ENCODE peak calls at places on chromosomes 16 and 17, in ten cellular contexts. One of them, this sample, is unnamed.

GRCh38 chr16:31050280-31051030 is 17.1 kb downstream of the STX4 start:
- DNase-seq in breast epithelium: no peak
- DNase-seq in heart right ventricle: no peak
- DNase-seq in fibroblast of mammary gland: no peak
- DNase-seq in psoas muscle: no peak
- DNase-seq in ovary: no peak
- DNase-seq in kidney: no peak
- DNase-seq in kidney epithelial cell: no peak
- DNase-seq in mucosa of descending colon: no peak
- DNase-seq in HCT116: no peak
- DNase-seq in this sample: no peak

GRCh38 chr17:7589891-7590611 is at the start of gene SOX15:
- DNase-seq in kidney epithelial cell: no peak
- DNase-seq in breast epithelium: no peak
- DNase-seq in heart right ventricle: no peak
- DNase-seq in psoas muscle: no peak
- DNase-seq in HCT116: no peak
- DNase-seq in mucosa of descending colon: no peak
- DNase-seq in fibroblast of mammary gland: no peak
- DNase-seq in ovary: no peak
- DNase-seq in kidney: peak; percentile 81
- DNase-seq in this sample: no peak

GRCh38 chr17:78356163-78356713 is 3.6 kb downstream of the SOCS3 start:
- DNase-seq in kidney: peak; percentile 82
- DNase-seq in mucosa of descending colon: peak; percentile 59
- DNase-seq in fibroblast of mammary gland: peak; percentile 92
- DNase-seq in psoas muscle: no peak
- DNase-seq in HCT116: no peak
- DNase-seq in kidney epithelial cell: no peak
- DNase-seq in heart right ventricle: no peak
- DNase-seq in ovary: no peak
- DNase-seq in breast epithelium: no peak
- DNase-seq in this sample: no peak

GRCh38 chr17:72492941-72493340 is 372.1 kb downstream of the SOX9 start:
- DNase-seq in breast epithelium: no peak
- DNase-seq in kidney epithelial cell: no peak
- DNase-seq in HCT116: no peak
- DNase-seq in psoas muscle: no peak
- DNase-seq in mucosa of descending colon: no peak
- DNase-seq in kidney: no peak
- DNase-seq in heart right ventricle: no peak
- DNase-seq in fibroblast of mammary gland: no peak
- DNase-seq in ovary: no peak
- DNase-seq in this sample: no peak

GRCh38 chr16:17367034-17367433 is 103.7 kb downstream of the XYLT1 start:
- DNase-seq in heart right ventricle: no peak
- DNase-seq in kidney epithelial cell: no peak
- DNase-seq in psoas muscle: no peak
- DNase-seq in fibroblast of mammary gland: no peak
- DNase-seq in mucosa of descending colon: no peak
- DNase-seq in ovary: no peak
- DNase-seq in kidney: no peak
- DNase-seq in HCT116: no peak
- DNase-seq in breast epithelium: no peak
- DNase-seq in this sample: no peak

GRCh38 chr17:33981713-33982601 is 273.1 kb upstream of the CCL2 start:
- DNase-seq in fibroblast of mammary gland: no peak
- DNase-seq in heart right ventricle: no peak
- DNase-seq in kidney: no peak
- DNase-seq in psoas muscle: no peak
- DNase-seq in breast epithelium: no peak
- DNase-seq in ovary: no peak
- DNase-seq in kidney epithelial cell: no peak
- DNase-seq in HCT116: no peak
- DNase-seq in mucosa of descending colon: peak; percentile 70
- DNase-seq in this sample: no peak

GRCh38 chr17:13157656-13158055 is 139.8 kb upstream of the ELAC2 start:
- DNase-seq in psoas muscle: no peak
- DNase-seq in ovary: no peak
- DNase-seq in kidney epithelial cell: no peak
- DNase-seq in heart right ventricle: no peak
- DNase-seq in mucosa of descending colon: no peak
- DNase-seq in HCT116: no peak
- DNase-seq in kidney: no peak
- DNase-seq in breast epithelium: no peak
- DNase-seq in fibroblast of mammary gland: no peak
- DNase-seq in this sample: no peak

GRCh38 chr16:88807626-88808453 is 3.9 kb downstream of the APRT start:
- DNase-seq in psoas muscle: no peak
- DNase-seq in ovary: no peak
- DNase-seq in mucosa of descending colon: no peak
- DNase-seq in kidney epithelial cell: no peak
- DNase-seq in HCT116: no peak
- DNase-seq in kidney: no peak
- DNase-seq in fibroblast of mammary gland: no peak
- DNase-seq in breast epithelium: no peak
- DNase-seq in heart right ventricle: no peak
- DNase-seq in this sample: no peak

GRCh38 chr17:77332981-77333685 is 192.4 kb downstream of the SEC14L1 start:
- DNase-seq in breast epithelium: peak; percentile 19
- DNase-seq in psoas muscle: no peak
- DNase-seq in kidney: no peak
- DNase-seq in kidney epithelial cell: no peak
- DNase-seq in ovary: no peak
- DNase-seq in mucosa of descending colon: no peak
- DNase-seq in heart right ventricle: no peak
- DNase-seq in fibroblast of mammary gland: peak; percentile 98
- DNase-seq in HCT116: no peak
- DNase-seq in this sample: no peak

GRCh38 chr17:80145076-80146075 is 1.6 kb downstream of the EIF4A3 start:
- DNase-seq in kidney: no peak
- DNase-seq in breast epithelium: no peak
- DNase-seq in ovary: no peak
- DNase-seq in HCT116: no peak
- DNase-seq in kidney epithelial cell: no peak
- DNase-seq in fibroblast of mammary gland: no peak
- DNase-seq in psoas muscle: no peak
- DNase-seq in mucosa of descending colon: no peak
- DNase-seq in heart right ventricle: no peak
- DNase-seq in this sample: no peak

GRCh38 chr17:79950306-79950705 is 85.4 kb downstream of the TBC1D16 start:
- DNase-seq in psoas muscle: no peak
- DNase-seq in kidney: peak; percentile 78
- DNase-seq in heart right ventricle: no peak
- DNase-seq in fibroblast of mammary gland: no peak
- DNase-seq in HCT116: no peak
- DNase-seq in ovary: peak; percentile 32
- DNase-seq in mucosa of descending colon: peak; percentile 18
- DNase-seq in kidney epithelial cell: no peak
- DNase-seq in breast epithelium: no peak
- DNase-seq in this sample: no peak

GRCh38 chr17:77790143-77790829 is 168.2 kb upstream of the TNRC6C start:
- DNase-seq in heart right ventricle: no peak
- DNase-seq in mucosa of descending colon: no peak
- DNase-seq in breast epithelium: no peak
- DNase-seq in HCT116: no peak
- DNase-seq in ovary: no peak
- DNase-seq in kidney: peak; percentile 31
- DNase-seq in fibroblast of mammary gland: no peak
- DNase-seq in kidney epithelial cell: no peak
- DNase-seq in psoas muscle: no peak
- DNase-seq in this sample: no peak

GRCh38 chr16:20830372-20830771 is 24.0 kb downstream of the REXO5 start:
- DNase-seq in heart right ventricle: no peak
- DNase-seq in kidney epithelial cell: no peak
- DNase-seq in kidney: no peak
- DNase-seq in HCT116: no peak
- DNase-seq in ovary: no peak
- DNase-seq in fibroblast of mammary gland: no peak
- DNase-seq in psoas muscle: no peak
- DNase-seq in mucosa of descending colon: no peak
- DNase-seq in breast epithelium: no peak
- DNase-seq in this sample: no peak

DNA sequence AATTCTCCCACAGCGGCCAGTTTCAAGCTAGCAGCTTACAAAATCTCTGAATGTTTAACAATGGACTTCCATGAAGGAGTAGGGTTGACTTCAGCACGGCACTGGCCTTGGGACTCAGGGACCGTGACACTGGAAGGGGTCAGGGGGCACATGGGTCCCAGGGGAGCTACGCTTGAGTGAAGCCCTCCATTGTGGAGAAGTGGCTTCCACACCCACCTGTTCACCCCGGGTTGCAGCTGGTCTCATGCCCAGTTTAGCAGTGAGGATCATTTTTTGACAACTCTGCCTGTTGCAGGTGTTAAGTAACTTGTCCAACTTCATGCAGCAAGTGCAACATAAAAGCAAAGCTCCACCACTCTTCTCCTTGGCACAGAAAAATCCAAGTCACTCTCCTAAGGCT is 510.2 kb downstream of the CDH13 start:
- DNase-seq in breast epithelium: no peak
- DNase-seq in fibroblast of mammary gland: no peak
- DNase-seq in heart right ventricle: no peak
- DNase-seq in kidney epithelial cell: no peak
- DNase-seq in ovary: peak; percentile 23
- DNase-seq in HCT116: no peak
- DNase-seq in kidney: no peak
- DNase-seq in mucosa of descending colon: no peak
- DNase-seq in psoas muscle: no peak
- DNase-seq in this sample: no peak
- H3K4me3 ChIP-seq in breast epithelium: no peak overlapping the region
- H3K4me3 ChIP-seq in fibroblast of mammary gland: no peak overlapping the region
- H3K4me3 ChIP-seq in heart right ventricle: peak overlapping the region; percentile 21
- H3K4me3 ChIP-seq in kidney epithelial cell: no peak overlapping the region
- H3K4me3 ChIP-seq in ovary: peak overlapping the region; percentile 27
- H3K4me3 ChIP-seq in HCT116: no peak overlapping the region
- H3K4me3 ChIP-seq in kidney: peak overlapping the region; percentile 26
- H3K4me3 ChIP-seq in mucosa of descending colon: no peak overlapping the region
- H3K4me3 ChIP-seq in psoas muscle: no peak overlapping the region
- H3K4me3 ChIP-seq in this sample: peak overlapping the region; percentile 52

DNA sequence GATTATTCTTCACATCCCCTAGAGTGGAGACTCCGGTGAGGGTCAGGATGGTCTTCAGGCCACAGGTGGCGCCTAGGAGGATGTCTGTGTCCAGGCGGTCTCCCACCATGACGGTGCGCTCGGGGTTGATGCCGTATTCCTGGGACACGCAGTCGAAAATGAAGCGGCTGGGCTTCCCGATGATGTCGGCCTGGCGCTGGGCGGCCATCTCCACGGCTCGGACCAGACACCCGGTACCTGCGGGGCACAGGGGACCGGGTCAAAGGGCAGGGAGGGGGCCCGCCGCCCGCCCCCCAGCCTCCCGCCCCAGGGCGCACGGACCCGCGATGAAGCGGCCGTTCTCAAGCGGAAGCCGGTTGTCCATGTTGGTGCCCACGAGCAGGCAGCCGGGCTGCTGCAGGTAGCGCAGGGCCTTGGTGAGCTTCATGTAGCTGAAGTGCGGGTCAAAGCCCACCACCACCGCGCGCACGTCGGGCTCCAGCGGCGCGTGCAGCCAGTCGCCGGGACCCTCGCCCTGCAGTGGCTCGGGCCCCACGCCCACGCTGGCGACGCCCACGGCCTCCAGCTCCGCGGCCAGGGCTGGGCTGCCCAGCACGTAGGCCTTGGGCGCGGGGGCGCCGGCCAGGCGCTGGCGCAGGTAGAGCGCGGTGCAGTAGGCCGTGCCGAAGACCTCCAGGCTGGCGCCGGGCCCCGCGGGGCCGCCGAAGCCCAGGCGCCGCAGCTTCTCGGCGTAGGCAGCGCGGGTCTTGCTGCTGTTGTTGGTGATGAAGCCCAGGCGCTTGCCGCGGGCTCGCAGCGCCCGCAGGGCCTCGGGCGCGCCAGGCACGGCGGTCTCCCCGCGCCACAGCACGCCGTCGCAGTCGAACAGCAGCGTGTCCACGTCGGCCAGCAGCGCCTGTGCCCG is 571 bp downstream of the PGP start:
- DNase-seq in breast epithelium: no peak
- DNase-seq in heart right ventricle: no peak
- DNase-seq in ovary: peak; percentile 50
- DNase-seq in kidney epithelial cell: no peak
- DNase-seq in kidney: peak; percentile 81
- DNase-seq in psoas muscle: no peak
- DNase-seq in mucosa of descending colon: no peak
- DNase-seq in HCT116: no peak
- DNase-seq in fibroblast of mammary gland: no peak
- DNase-seq in this sample: no peak
- TF ChIP-seq CTCF in breast epithelium: no peak
- TF ChIP-seq CTCF in heart right ventricle: no peak
- TF ChIP-seq CTCF in ovary: no peak
- TF ChIP-seq CTCF in kidney epithelial cell: no peak
- TF ChIP-seq CTCF in kidney: no peak
- TF ChIP-seq CTCF in psoas muscle: no peak
- TF ChIP-seq CTCF in mucosa of descending colon: no peak
- TF ChIP-seq CTCF in HCT116: no peak
- TF ChIP-seq CTCF in fibroblast of mammary gland: no peak
- TF ChIP-seq CTCF in this sample: no peak

DNA sequence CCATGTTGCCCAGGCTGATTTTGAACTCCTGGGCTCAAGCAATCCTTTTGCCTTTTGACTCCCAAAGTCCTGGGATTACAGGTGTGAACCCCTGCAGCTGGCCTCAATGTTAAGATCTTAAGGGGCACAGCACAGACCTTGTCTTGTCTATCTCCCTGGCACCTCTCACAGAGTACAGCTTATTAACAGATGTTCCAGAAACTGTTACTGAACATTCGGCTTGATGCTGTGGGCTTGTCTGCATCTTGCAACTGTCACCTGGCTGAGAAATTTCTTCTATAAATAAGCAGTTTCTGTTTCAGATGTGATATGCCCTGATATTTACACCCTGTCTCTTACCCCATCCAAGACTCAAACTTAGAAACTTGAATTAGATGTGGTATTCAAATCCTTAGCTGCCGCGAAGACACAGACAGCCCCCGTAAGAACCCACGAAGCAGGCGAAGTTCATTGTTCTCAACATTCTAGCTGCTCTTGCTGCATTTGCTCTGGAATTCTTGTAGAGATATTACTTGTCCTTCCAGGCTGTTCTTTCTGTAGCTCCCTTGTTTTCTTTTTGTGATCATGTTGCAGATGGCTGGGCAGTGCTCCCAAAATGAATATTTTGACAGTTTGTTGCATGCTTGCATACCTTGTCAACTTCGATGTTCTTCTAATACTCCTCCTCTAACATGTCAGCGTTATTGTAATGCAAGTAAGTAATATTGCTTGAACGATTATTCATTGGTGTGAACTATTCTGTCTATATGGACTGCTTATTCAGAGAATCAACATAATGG is at the start of gene TNFRSF17:
- DNase-seq in psoas muscle: no peak
- DNase-seq in breast epithelium: no peak
- DNase-seq in kidney epithelial cell: no peak
- DNase-seq in kidney: peak; percentile 1
- DNase-seq in HCT116: no peak
- DNase-seq in ovary: no peak
- DNase-seq in fibroblast of mammary gland: peak; percentile 21
- DNase-seq in mucosa of descending colon: no peak
- DNase-seq in heart right ventricle: no peak
- DNase-seq in this sample: no peak
- H3K4me3 ChIP-seq in psoas muscle: no peak within 1 kb of the TSS
- H3K4me3 ChIP-seq in breast epithelium: no peak within 1 kb of the TSS
- H3K4me3 ChIP-seq in kidney epithelial cell: no peak within 1 kb of the TSS
- H3K4me3 ChIP-seq in kidney: no peak within 1 kb of the TSS
- H3K4me3 ChIP-seq in HCT116: no peak within 1 kb of the TSS
- H3K4me3 ChIP-seq in ovary: no peak within 1 kb of the TSS
- H3K4me3 ChIP-seq in fibroblast of mammary gland: no peak within 1 kb of the TSS
- H3K4me3 ChIP-seq in mucosa of descending colon: no peak within 1 kb of the TSS
- H3K4me3 ChIP-seq in heart right ventricle: no peak within 1 kb of the TSS
- H3K4me3 ChIP-seq in this sample: no peak within 1 kb of the TSS

GRCh38 chr17:45115015-45115625 is 17.2 kb downstream of the PLCD3 start:
- DNase-seq in heart right ventricle: no peak
- DNase-seq in psoas muscle: peak; percentile 8
- DNase-seq in mucosa of descending colon: no peak
- DNase-seq in breast epithelium: no peak
- DNase-seq in ovary: no peak
- DNase-seq in kidney epithelial cell: no peak
- DNase-seq in fibroblast of mammary gland: no peak
- DNase-seq in HCT116: no peak
- DNase-seq in kidney: no peak
- DNase-seq in this sample: no peak
- TF ChIP-seq CTCF in heart right ventricle: no peak
- TF ChIP-seq CTCF in psoas muscle: no peak
- TF ChIP-seq CTCF in mucosa of descending colon: no peak
- TF ChIP-seq CTCF in breast epithelium: no peak
- TF ChIP-seq CTCF in ovary: no peak
- TF ChIP-seq CTCF in kidney epithelial cell: no peak
- TF ChIP-seq CTCF in fibroblast of mammary gland: no peak
- TF ChIP-seq CTCF in HCT116: no peak
- TF ChIP-seq CTCF in kidney: no peak
- TF ChIP-seq CTCF in this sample: no peak